ENCODE peak calls at places on chromosomes 13 and 19, in nine cellular contexts. I is CD4-positive, alpha-beta T cell; P is activated CD8-positive, alpha-beta memory T cell treated with anti-CD3 and anti-CD28 coated beads, Interleukin-2, amount 50 U/mL, for 4 hours; M is CD8-positive, alpha-beta memory T cell; O is activated naive CD8-positive, alpha-beta T cell treated with anti-CD3 and anti-CD28 coated beads, Interleukin-2, amount 50 U/mL, for 24 hours; T is ovary; D is substantia nigra; K is GM06990; N is right lobe of liver. F is an unnamed sample.

GRCh38 chr19:22617614-22618325 is 16.4 kb upstream of the ZNF492 start:
- DNase-seq in D (no peak), K (no peak), I (no peak), M (no peak), P (no peak), N (peak; percentile 31), T (peak; percentile 75), O (no peak), F (no peak)

GRCh38 chr19:40604647-40605200 is 3.6 kb downstream of the LTBP4 start:
- DNase-seq in O (no peak), P (no peak), T (peak; percentile 49), M (no peak), N (no peak), I (no peak), K (no peak), D (no peak), F (no peak)

GRCh38 chr19:5128932-5129389 is 160.0 kb downstream of the KDM4B start:
- DNase-seq in T (peak; percentile 87), I (no peak), K (no peak), P (no peak), O (no peak), N (no peak), D (no peak), M (no peak), F (no peak)

GRCh38 chr13:44718467-44718866 is 142.3 kb upstream of the TSC22D1 start:
- DNase-seq in M (no peak), T (no peak), D (no peak), K (no peak), I (no peak), P (no peak), O (no peak), N (no peak), F (no peak)

GRCh38 chr19:29687244-29687896 is 22.1 kb downstream of the PLEKHF1 start:
- DNase-seq in T (peak; percentile 57), D (no peak), O (peak; percentile 60), M (no peak), K (no peak), P (no peak), N (no peak), I (no peak), F (no peak)

GRCh38 chr13:101514100-101514499 is 61.6 kb downstream of the ITGBL1 start:
- DNase-seq in K (no peak), D (no peak), N (no peak), O (no peak), I (no peak), T (no peak), P (no peak), M (no peak), F (no peak)

GRCh38 chr19:3243851-3244700 is 19.6 kb downstream of the CELF5 start:
- DNase-seq in O (peak; percentile 59), K (no peak), I (peak; percentile 27), T (no peak), D (no peak), N (no peak), M (no peak), P (peak; percentile 31), F (no peak)

GRCh38 chr19:43618921-43619261 is 538 bp downstream of the ZNF428 start:
- DNase-seq in T (no peak), D (no peak), I (no peak), P (peak; percentile 35), K (no peak), M (no peak), N (no peak), O (peak; percentile 67), F (peak; percentile 30)

GRCh38 chr13:106033634-106034033 is 501.8 kb downstream of the EFNB2 start:
- DNase-seq in T (no peak), I (no peak), N (no peak), K (no peak), M (no peak), D (no peak), P (no peak), O (no peak), F (no peak)

GRCh38 chr19:35228177-35228930 is at the start of gene FAM187B:
- DNase-seq in O (no peak), N (peak; percentile 19), T (no peak), I (no peak), M (no peak), D (no peak), P (no peak), K (no peak), F (no peak)

GRCh38 chr13:110132178-110132975 is 174.6 kb downstream of the COL4A1 start:
- DNase-seq in O (no peak), T (no peak), D (no peak), N (no peak), K (no peak), P (no peak), M (no peak), I (no peak), F (no peak)

GRCh38 chr19:47520343-47520806 is 5.5 kb upstream of the NAPA start:
- DNase-seq in N (no peak), D (no peak), P (no peak), I (no peak), M (no peak), T (no peak), O (no peak), K (no peak), F (no peak)

GRCh38 chr19:28612275-28612769 is 600.6 kb downstream of the UQCRFS1 start:
- DNase-seq in T (no peak), K (no peak), P (no peak), D (no peak), M (no peak), I (no peak), N (no peak), O (no peak), F (no peak)

GRCh38 chr19:37953576-37954303 is 46.7 kb downstream of the SIPA1L3 start:
- DNase-seq in T (no peak), I (no peak), D (no peak), O (no peak), N (no peak), K (no peak), M (no peak), P (no peak), F (no peak)

F was measured in GM12878.